ENCODE peak calls at places on chromosomes 12 and 14, in five cellular contexts. C, N, W, D and L are unnamed samples.

GRCh38 chr12:116529048-116529447 is 30.1 kb upstream of the MAP1LC3B2 start:
- DNase-seq in C (no peak), N (no peak), W (no peak), D (no peak), L (no peak)

GRCh38 chr12:71846322-71846940 is 6.9 kb downstream of the TBC1D15 start:
- DNase-seq in C (no peak), N (no peak), W (peak; percentile 33), D (no peak), L (no peak)

GRCh38 chr12:117744418-117744817 is 224.4 kb downstream of the KSR2 start:
- DNase-seq in C (no peak), N (no peak), W (no peak), D (no peak), L (no peak)

GRCh38 chr14:102659797-102660196 is 67.3 kb downstream of the RCOR1 start:
- DNase-seq in C (no peak), N (no peak), W (no peak), D (no peak), L (no peak)

GRCh38 chr14:23185046-23185445 is 1.6 kb upstream of the SLC7A8 start:
- DNase-seq in C (no peak), N (no peak), W (no peak), D (no peak), L (no peak)

GRCh38 chr12:40837891-40838424 is 145.7 kb downstream of the CNTN1 start:
- DNase-seq in C (peak; percentile 63), N (no peak), W (no peak), D (no peak), L (no peak)

GRCh38 chr14:55752580-55753365 is 172.8 kb downstream of the KTN1 start:
- DNase-seq in C (no peak), N (no peak), W (peak; percentile 75), D (peak; percentile 64), L (no peak)

GRCh38 chr12:42609605-42610004 is 20.1 kb upstream of the PRICKLE1 start:
- DNase-seq in C (no peak), N (no peak), W (no peak), D (no peak), L (peak; percentile 72)

DNA sequence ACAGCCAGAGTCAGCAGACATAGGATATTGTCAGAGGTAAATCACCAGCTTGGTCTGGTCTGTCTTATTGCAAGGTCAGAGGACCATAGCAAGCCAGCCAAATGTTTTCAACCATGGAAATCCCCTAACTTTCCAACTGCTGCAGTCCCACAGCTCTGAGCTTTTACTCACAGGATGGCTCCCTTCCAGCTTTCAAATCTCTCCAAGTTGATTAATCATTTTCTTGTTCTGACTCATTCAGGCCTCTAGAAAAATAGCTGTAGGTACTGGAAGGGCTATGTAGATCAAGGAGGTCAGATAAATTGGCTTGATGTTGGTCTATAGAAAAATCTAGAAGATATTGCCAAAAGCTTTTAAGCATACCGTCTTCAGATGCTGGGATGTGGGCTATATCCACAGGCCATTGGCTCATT is 413.1 kb downstream of the RAD51B start:
- DNase-seq in C (peak; percentile 85), N (no peak), W (no peak), D (no peak), L (no peak)
- TF ChIP-seq POLR2AphosphoS5 in C (peak; percentile 9), N (peak; percentile 96), W (no peak), D (no peak), L (peak; percentile 70)

GRCh38 chr12:19155981-19156734 is 26.6 kb downstream of the PLEKHA5 start:
- DNase-seq in C (no peak), N (no peak), W (no peak), D (no peak), L (no peak)

GRCh38 chr12:19154696-19155095 is 25.2 kb downstream of the PLEKHA5 start:
- DNase-seq in C (no peak), N (no peak), W (no peak), D (no peak), L (no peak)

GRCh38 chr12:19161251-19161650 is 31.7 kb downstream of the PLEKHA5 start:
- DNase-seq in C (no peak), N (no peak), W (no peak), D (no peak), L (no peak)

GRCh38 chr12:19153396-19153795 is 23.9 kb downstream of the PLEKHA5 start:
- DNase-seq in C (no peak), N (no peak), W (no peak), D (no peak), L (no peak)

GRCh38 chr12:19158909-19159308 is 29.4 kb downstream of the PLEKHA5 start:
- DNase-seq in C (no peak), N (no peak), W (no peak), D (no peak), L (no peak)
- TF ChIP-seq POLR2AphosphoS5 in C (peak; percentile 55), N (no peak), W (no peak), D (no peak), L (no peak)

GRCh38 chr12:5713599-5714001 is 231.5 kb downstream of the ANO2 start:
- DNase-seq in C (no peak), N (peak; percentile 74), W (no peak), D (no peak), L (no peak)
- TF ChIP-seq POLR2AphosphoS5 in C (no peak), N (no peak), W (no peak), D (no peak), L (no peak)

GRCh38 chr12:6182279-6182898 is 17.8 kb upstream of the CD9 start:
- DNase-seq in C (peak; percentile 91), N (no peak), W (no peak), D (no peak), L (no peak)
- TF ChIP-seq POLR2AphosphoS5 in C (peak; percentile 47), N (peak; percentile 21), W (no peak), D (no peak), L (peak; percentile 52)

GRCh38 chr12:13798162-13798561 is 183.2 kb downstream of the GRIN2B start:
- DNase-seq in C (no peak), N (no peak), W (no peak), D (no peak), L (no peak)
- TF ChIP-seq POLR2AphosphoS5 in C (no peak), N (no peak), W (no peak), D (no peak), L (no peak)

GRCh38 chr12:50764116-50764860 is 387 bp downstream of the ATF1 start:
- DNase-seq in C (peak; percentile 72), N (no peak), W (peak; percentile 72), D (no peak), L (no peak)
- TF ChIP-seq POLR2AphosphoS5 in C (no peak), N (no peak), W (no peak), D (no peak), L (no peak)

DNA sequence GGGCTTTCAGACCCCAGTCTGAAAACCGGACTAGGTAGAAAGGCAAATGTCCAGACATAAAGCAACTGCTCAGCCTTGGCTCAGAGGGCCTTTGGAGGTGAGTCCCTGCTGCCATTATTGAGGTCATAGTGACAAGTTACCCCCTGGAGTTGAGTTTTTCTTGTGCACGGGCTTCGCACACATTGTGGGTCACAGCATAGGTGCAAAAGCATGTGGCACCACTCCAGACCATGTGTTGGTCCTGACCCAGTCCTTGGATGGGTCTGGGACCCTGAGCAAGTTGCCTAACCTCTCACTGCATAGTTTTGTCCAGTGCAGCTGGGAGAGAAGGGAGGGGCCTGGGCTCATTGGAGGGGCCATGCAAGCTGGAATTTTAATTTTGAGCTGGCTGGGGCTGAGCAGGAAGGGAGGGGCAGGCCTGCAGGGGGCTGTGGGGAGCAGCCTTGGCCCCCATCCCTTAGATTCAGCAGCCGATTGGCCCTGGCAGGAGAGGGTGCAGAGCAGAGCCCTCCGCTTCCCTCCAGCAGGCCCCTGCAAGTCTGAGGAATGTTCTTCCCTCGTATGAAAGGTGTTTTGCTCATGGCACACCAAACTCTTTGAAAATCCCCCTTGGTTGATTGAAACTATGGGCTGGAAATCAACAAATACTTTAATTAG is 4.2 kb upstream of the KRT5 start:
- DNase-seq in C (no peak), N (peak; percentile 87), W (no peak), D (no peak), L (peak; percentile 88)
- TF ChIP-seq POLR2AphosphoS5 in C (no peak), N (no peak), W (no peak), D (no peak), L (no peak)

GRCh38 chr14:104184911-104185499 is 46.6 kb downstream of the KIF26A start:
- DNase-seq in C (no peak), N (no peak), W (no peak), D (no peak), L (no peak)
- TF ChIP-seq POLR2AphosphoS5 in C (no peak), N (no peak), W (no peak), D (no peak), L (no peak)

DNA sequence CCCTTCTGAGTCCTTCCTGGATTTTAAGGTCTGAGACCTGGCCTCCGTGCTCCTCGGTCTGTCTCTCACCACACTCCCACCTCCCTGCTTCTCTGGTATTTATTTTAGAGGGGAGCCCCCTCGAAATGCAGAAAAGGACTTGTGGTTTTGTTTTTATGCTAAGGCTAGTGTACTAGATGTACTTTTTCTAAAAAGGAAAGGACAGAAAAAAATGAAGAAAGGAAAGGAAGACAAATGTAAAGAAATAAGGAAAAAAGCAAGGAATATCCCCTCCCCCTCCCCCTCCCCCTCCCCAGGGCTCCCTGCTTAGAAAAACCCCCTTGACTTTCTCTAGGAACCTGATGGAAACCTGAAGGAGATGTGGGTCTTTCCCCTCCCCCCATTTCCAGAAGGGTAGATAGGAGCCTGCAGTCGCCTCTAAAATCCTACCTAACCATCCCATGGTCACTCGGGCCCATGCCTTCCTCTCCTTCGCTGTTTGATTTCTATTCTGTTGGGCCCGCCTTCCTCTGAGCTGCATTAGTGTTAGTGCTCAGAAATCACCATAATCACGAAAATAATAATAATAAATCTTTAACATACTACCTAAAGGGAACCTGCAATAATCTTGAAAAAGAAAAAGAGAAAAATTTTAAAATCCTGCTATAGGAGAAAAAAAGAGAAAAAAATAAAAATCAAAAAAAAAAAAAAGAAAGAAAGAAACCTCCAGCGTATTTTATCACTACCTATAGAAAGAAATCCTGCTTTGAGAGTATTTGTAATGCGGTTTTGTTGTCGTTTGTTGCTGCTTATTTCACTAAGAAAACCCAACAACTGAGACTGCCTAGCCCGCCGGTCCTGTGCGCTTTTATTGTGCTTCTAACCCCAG is 3.1 kb downstream of the HOXC8 start:
- DNase-seq in C (no peak), N (no peak), W (peak; percentile 75), D (no peak), L (no peak)
- TF ChIP-seq POLR2AphosphoS5 in C (no peak), N (no peak), W (no peak), D (no peak), L (no peak)

GRCh38 chr14:64082837-64083236 is 211.3 kb downstream of the ESR2 start:
- DNase-seq in C (no peak), N (no peak), W (no peak), D (no peak), L (no peak)
- TF ChIP-seq POLR2AphosphoS5 in C (peak; percentile 42), N (no peak), W (no peak), D (no peak), L (peak; percentile 88)